ENCODE peak calls at places on chromosomes 11 and 22, in nine cellular contexts. I is GM10248, G is colonic mucosa, T is HFF-Myc, K is AG10803, P is thoracic aorta, A is pancreas, J is foreskin keratinocyte, R is osteoblast. X is an unnamed sample.
A peak's percentile ranks its signal among the peaks of the same experiment; 100 is the strongest.

GRCh38 chr11:67304511-67305113 is 1.3 kb downstream of the SSH3 start:
- DNase-seq in J (no peak), R (peak; percentile 37), T (no peak), A (peak; percentile 35), I (no peak), K (no peak), P (no peak), G (peak; percentile 28), X (peak; percentile 75)

GRCh38 chr22:37920131-37920530 is 14.0 kb downstream of the MICALL1 start:
- DNase-seq in P (no peak), J (no peak), T (no peak), R (no peak), K (no peak), I (no peak), A (no peak), G (no peak), X (no peak)

GRCh38 chr11:1639102-1639620 is 9.6 kb downstream of the KRTAP5-5 start:
- DNase-seq in A (no peak), J (no peak), G (peak; percentile 93), K (no peak), I (no peak), R (no peak), P (no peak), T (no peak), X (peak; percentile 46)

GRCh38 chr11:57303280-57303989 is 21.3 kb downstream of the TNKS1BP1 start:
- DNase-seq in G (no peak), K (no peak), I (no peak), T (no peak), R (peak; percentile 93), P (no peak), J (no peak), A (no peak), X (no peak)

GRCh38 chr11:86719781-86720463 is 47.5 kb upstream of the ME3 start:
- DNase-seq in G (no peak), K (peak; percentile 91), P (no peak), R (peak; percentile 81), I (no peak), A (no peak), J (peak; percentile 97), T (no peak), X (no peak)

GRCh38 chr11:131668867-131669780 is 298.7 kb downstream of the NTM start:
- DNase-seq in J (peak; percentile 16), K (peak; percentile 31), P (no peak), I (peak; percentile 70), G (peak; percentile 32), T (no peak), R (peak; percentile 93), A (no peak), X (no peak)

GRCh38 chr11:118224512-118225180 is at the start of gene JAML:
- DNase-seq in I (peak; percentile 38), J (no peak), K (no peak), T (no peak), P (no peak), R (no peak), G (no peak), A (no peak), X (no peak)

GRCh38 chr22:20135265-20135664 is 3.7 kb downstream of the ZDHHC8 start:
- DNase-seq in K (no peak), R (no peak), G (no peak), P (no peak), T (no peak), A (no peak), I (no peak), J (no peak), X (no peak)

GRCh38 chr11:11798586-11799438 is 43.0 kb upstream of the USP47 start:
- DNase-seq in T (no peak), P (no peak), K (peak; percentile 71), G (peak; percentile 88), A (peak; percentile 82), J (peak; percentile 52), I (peak; percentile 64), R (peak; percentile 64), X (no peak)

GRCh38 chr22:32643246-32643645 is 158.3 kb upstream of the TIMP3 start:
- DNase-seq in I (no peak), J (no peak), A (no peak), G (no peak), P (no peak), K (no peak), R (no peak), T (no peak), X (no peak)

GRCh38 chr11:11968511-11969280 is 39.7 kb downstream of the DKK3 start:
- DNase-seq in G (no peak), J (no peak), P (no peak), R (peak; percentile 69), T (peak; percentile 92), I (no peak), K (peak; percentile 94), A (no peak), X (no peak)

GRCh38 chr11:13661074-13661623 is 7.3 kb upstream of the FAR1 start:
- DNase-seq in P (no peak), G (no peak), J (no peak), I (no peak), A (no peak), K (no peak), T (no peak), R (no peak), X (no peak)

GRCh38 chr11:17411418-17411817 is 23.0 kb upstream of the KCNJ11 start:
- DNase-seq in P (no peak), R (no peak), I (no peak), A (no peak), G (no peak), J (no peak), K (no peak), T (no peak), X (no peak)

GRCh38 chr11:81658722-81659121 is 1074.9 kb downstream of the FAM181B start:
- DNase-seq in K (peak; percentile 9), R (peak; percentile 21), T (no peak), P (no peak), J (peak; percentile 25), I (peak; percentile 21), G (no peak), A (no peak), X (no peak)
- TF ChIP-seq CTCF in K (peak; percentile 49), R (peak; percentile 27), T (no peak), P (no peak), J (peak; percentile 59), I (peak; percentile 55), G (no peak), A (no peak), X (peak; percentile 65)

GRCh38 chr11:32200448-32200847 is 109.6 kb downstream of the RCN1 start:
- DNase-seq in T (no peak), I (no peak), G (no peak), R (no peak), A (no peak), J (no peak), P (no peak), K (no peak), X (no peak)
- TF ChIP-seq CTCF in T (no peak), I (no peak), G (no peak), R (no peak), A (no peak), J (no peak), P (no peak), K (no peak), X (no peak)

GRCh38 chr22:43047605-43048004 is 32.7 kb upstream of the PACSIN2 start:
- DNase-seq in G (no peak), R (no peak), K (no peak), I (no peak), P (no peak), T (no peak), A (no peak), J (no peak), X (no peak)

GRCh38 chr22:43057641-43058040 is 31.6 kb downstream of the TTLL1 start:
- DNase-seq in K (no peak), G (no peak), T (no peak), A (no peak), R (no peak), I (no peak), P (no peak), J (no peak), X (no peak)

GRCh38 chr22:43050995-43051394 is 36.0 kb upstream of the PACSIN2 start:
- DNase-seq in P (no peak), A (no peak), K (no peak), G (no peak), I (no peak), R (no peak), T (no peak), J (no peak), X (no peak)

GRCh38 chr22:43053176-43053575 is 36.0 kb downstream of the TTLL1 start:
- DNase-seq in T (no peak), J (no peak), K (no peak), R (no peak), I (no peak), G (no peak), A (no peak), P (no peak), X (no peak)
- TF ChIP-seq CTCF in T (peak; percentile 31), J (peak; percentile 51), K (peak; percentile 9), R (no peak), I (no peak), G (no peak), A (no peak), P (no peak), X (peak; percentile 62)

DNA sequence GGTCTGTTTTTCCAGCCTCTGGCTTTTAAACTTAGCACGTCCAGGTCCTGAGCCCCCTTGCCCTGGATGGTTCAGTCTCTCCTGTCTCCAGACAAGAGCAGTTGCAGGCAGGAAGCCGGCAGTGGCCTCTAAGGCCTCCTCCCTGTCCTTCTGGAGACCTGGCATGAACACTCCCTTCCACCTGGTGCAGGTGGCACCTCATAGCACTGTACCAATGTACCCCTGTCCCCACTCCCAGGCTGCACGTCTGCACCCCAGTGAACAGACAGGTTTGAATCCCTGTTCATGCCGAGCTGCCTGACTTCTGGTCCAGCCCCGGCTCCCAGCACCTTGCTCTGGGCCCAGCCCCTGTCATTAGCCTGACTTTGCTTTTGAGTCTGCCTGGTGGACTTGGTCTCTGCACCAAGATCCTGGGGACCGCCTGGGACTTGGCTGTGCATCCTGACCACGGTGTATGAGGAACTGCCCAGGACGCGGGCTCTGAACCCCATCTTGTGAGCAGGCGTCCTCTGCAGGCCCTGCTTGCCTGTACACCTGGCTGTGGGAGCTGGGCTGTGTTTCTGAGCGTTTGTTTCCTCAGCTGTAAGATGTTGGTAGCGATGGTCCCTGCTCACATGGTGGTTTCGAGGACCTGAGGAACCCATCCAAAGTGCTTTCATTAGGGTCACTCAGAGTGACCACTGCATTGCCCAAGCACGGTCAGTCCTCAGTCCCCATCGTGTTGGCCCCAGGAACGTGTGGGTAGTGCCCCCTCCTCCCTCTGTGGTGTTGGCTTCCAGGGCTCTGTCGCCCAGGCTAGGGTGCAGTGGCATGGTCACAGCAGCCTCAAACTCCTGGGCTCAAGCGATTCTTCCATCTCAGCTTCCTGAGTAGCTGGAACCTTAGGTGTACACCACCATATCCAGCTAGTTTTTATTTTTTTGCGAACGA is 75.0 kb upstream of the SHANK2 start:
- DNase-seq in T (no peak), G (no peak), P (no peak), A (no peak), K (no peak), I (no peak), J (no peak), R (peak; percentile 65), X (no peak)
- TF ChIP-seq CTCF in T (no peak), G (no peak), P (no peak), A (no peak), K (no peak), I (no peak), J (no peak), R (no peak), X (no peak)

GRCh38 chr11:33257897-33258630 is 883 bp downstream of the HIPK3 start:
- DNase-seq in P (peak; percentile 40), R (peak; percentile 95), T (no peak), A (peak; percentile 88), I (peak; percentile 69), K (peak; percentile 89), J (peak; percentile 80), G (peak; percentile 81), X (no peak)
- TF ChIP-seq CTCF in P (peak; percentile 47), R (peak; percentile 18), T (no peak), A (no peak), I (peak; percentile 26), K (no peak), J (peak; percentile 39), G (peak; percentile 20), X (peak; percentile 54)